ENCODE peak calls at places on chromosomes 13 and 19, in four cellular contexts. D is K562, U is A549, X is HepG2. T is an unnamed sample.

GRCh38 chr13:59906413-59907027 is 257.2 kb downstream of the DIAPH3 start:
- DNase-seq in D (no peak), U (peak), X (peak), T (no peak)

GRCh38 chr13:74987124-74987690 is 494.8 kb downstream of the TBC1D4 start:
- DNase-seq in D (no peak), U (no peak), X (no peak), T (no peak)

GRCh38 chr13:95833713-95834112 is 156.8 kb downstream of the DNAJC3 start:
- DNase-seq in D (peak), U (peak), X (no peak), T (no peak)

GRCh38 chr13:100130092-100130491 is 41.2 kb downstream of the PCCA start:
- DNase-seq in D (no peak), U (no peak), X (no peak), T (no peak)

GRCh38 chr19:48230555-48231129 is 25.1 kb downstream of the CARD8 start:
- DNase-seq in D (peak), U (no peak), X (no peak), T (no peak)

GRCh38 chr13:27425151-27425917 is 915 bp downstream of the GTF3A start:
- DNase-seq in D (peak), U (no peak), X (no peak), T (no peak)

GRCh38 chr19:45496349-45496953 is 396 bp downstream of the RTN2 start:
- DNase-seq in D (peak), U (no peak), X (no peak), T (no peak)

GRCh38 chr19:1262687-1263123 is 6.4 kb upstream of the CIRBP start:
- DNase-seq in D (no peak), U (no peak), X (no peak), T (no peak)

GRCh38 chr13:65236841-65237418 is 1993.2 kb downstream of the PCDH9 start:
- DNase-seq in D (no peak), U (peak), X (no peak), T (no peak)

GRCh38 chr13:110913911-110914292 is 967 bp downstream of the ANKRD10 start:
- DNase-seq in D (no peak), U (no peak), X (no peak), T (no peak)

GRCh38 chr13:110916671-110917142 is 1.8 kb upstream of the ANKRD10 start:
- DNase-seq in D (no peak), U (no peak), X (no peak), T (no peak)

GRCh38 chr13:110914293-110915056 is 394 bp downstream of the ANKRD10 start:
- DNase-seq in D (peak), U (peak), X (peak), T (no peak)

GRCh38 chr13:110915057-110915873 is at the start of gene ANKRD10:
- DNase-seq in D (peak), U (peak), X (peak), T (peak)

GRCh38 chr13:110915874-110916670 is 1.2 kb upstream of the ANKRD10 start:
- DNase-seq in D (no peak), U (no peak), X (peak), T (no peak)
- TF ChIP-seq POLR2AphosphoS2 in D (no peak), U (no peak), X (no peak), T (no peak)

GRCh38 chr19:46746281-46746965 is at the start of gene STRN4:
- DNase-seq in D (peak), U (no peak), X (no peak), T (no peak)

GRCh38 chr19:46744005-46744691 is 1.7 kb upstream of the FKRP start:
- DNase-seq in D (no peak), U (no peak), X (no peak), T (no peak)

GRCh38 chr19:46748325-46749109 is 2.3 kb upstream of the STRN4 start:
- DNase-seq in D (peak), U (peak), X (peak), T (no peak)

GRCh38 chr19:46745030-46745429 is 827 bp upstream of the FKRP start:
- DNase-seq in D (no peak), U (no peak), X (no peak), T (no peak)

DNA sequence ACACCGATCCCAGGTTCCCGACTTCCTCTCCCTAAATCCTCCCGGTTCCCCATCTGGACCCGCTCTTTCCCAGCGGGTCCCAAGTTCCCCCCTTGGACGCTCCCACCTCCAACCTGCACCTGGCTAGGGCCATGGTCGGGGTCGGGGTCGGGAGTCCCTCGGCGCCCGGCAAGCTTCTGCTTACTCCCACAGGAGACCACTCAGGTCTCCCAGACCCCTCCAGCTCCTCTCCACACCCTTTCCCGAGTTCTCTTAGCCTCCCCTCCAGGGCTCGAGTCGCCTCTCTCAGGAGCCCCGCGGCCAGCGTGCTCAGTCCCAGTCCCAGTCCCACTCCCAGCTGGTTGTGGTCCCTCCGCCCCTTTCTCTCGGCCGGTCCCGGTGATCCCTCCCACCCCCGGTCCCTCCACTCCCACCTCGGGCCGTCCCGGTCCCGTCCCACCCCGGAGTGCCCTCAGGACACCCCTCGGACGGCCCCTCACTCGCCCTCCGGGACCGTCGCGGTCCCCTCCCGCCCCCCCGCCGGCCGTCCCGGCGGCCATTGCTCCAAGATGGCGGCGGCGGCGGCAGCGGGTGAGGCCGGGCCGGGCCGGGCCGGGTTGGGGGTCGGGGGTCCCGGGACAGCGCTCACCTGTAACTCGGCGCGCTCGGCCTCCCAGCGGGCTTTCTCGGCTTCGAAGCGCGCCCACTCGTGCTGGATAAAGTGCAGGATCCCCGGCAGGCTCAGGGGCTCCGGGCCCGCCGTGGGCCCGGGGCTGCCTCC is at the start of gene FKRP:
- DNase-seq in D (peak), U (no peak), X (no peak), T (no peak)
- TF ChIP-seq POLR2AphosphoS2 in D (no peak), U (no peak), X (no peak), T (no peak)

DNA sequence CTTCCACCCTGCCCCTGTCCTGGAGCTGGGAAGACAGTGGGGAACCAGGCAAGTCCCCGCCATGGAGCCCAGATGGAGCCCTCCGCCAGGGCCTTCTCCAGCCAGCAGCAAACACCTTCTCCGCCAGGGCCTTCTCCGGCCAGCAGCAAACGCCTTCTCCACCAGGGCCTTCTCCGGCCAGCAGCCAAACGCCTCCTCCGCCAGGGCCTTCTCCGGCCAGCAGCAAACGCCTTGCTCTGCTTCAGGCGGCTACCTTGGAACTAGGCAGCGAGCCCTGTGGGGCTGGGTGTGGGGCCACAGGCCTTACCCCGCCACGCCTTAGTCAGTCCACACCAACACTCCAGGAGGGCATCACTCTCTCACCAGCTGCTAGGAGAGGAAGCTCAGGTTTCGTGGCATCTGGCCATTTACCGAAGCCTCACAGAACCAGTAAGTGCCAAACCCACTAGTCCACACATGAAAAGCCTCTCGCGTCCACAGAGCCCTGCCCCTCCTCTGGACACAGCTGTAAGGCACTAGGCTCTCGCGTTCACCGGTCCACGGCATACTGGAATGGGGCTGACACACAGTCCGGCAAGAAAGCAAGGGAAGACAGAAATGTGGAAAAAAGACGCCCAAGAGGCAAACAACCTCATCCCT is 41.0 kb downstream of the MLLT1 start:
- DNase-seq in D (no peak), U (no peak), X (no peak), T (no peak)
- TF ChIP-seq POLR2AphosphoS2 in D (no peak), U (no peak), X (no peak), T (no peak)

GRCh38 chr19:4455742-4456565 is 1.6 kb downstream of the UBXN6 start:
- DNase-seq in D (peak), U (no peak), X (peak), T (no peak)
- TF ChIP-seq POLR2AphosphoS2 in D (no peak), U (no peak), X (no peak), T (no peak)

GRCh38 chr19:6677924-6678689 is 8.1 kb upstream of the TNFSF14 start:
- DNase-seq in D (peak), U (peak), X (no peak), T (no peak)
- TF ChIP-seq POLR2AphosphoS2 in D (no peak), U (no peak), X (no peak), T (no peak)

GRCh38 chr19:10751109-10751972 is 33.5 kb downstream of the DNM2 start:
- DNase-seq in D (no peak), U (no peak), X (no peak), T (no peak)
- TF ChIP-seq POLR2AphosphoS2 in D (no peak), U (no peak), X (no peak), T (no peak)

DNA sequence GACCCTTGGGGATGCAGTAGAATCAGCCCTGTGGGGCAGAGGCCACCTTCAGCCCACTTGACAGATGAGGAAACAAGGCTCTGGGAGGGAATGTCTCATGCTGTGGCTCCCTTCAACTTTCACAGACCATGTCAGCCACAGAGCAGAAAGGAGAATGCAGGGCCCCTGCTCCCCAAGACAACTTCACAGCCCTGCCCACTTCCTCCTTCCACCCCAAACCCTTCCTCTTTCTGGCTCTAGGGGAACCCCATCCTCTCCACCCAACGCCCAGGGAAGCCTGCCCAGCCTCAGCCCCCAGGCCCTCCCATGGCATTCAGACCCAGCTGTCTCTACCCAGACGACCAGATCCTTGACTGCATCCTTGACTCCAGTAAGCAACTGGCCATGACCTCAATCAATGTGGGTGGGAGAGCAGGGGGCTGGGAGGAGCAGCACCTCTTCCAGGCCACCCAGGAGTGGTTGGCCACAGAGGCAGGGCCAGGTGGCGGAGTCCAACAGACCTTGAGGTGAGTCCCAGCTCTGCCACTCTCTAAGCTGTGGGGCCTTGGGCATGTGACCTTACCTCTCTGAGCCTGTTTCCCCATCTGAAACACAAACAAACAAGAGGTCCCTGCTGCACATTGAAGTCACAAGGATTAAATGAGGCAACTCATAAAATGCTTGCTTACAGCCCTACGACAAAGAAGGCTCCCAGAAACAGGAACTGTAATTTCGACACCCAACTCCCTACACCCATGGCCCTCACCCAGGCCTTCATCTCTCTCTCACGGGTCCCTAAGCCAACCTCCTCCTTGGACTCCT is 15.8 kb downstream of the DEDD2 start:
- DNase-seq in D (no peak), U (no peak), X (no peak), T (peak)
- TF ChIP-seq POLR2AphosphoS2 in D (no peak), U (no peak), X (no peak), T (no peak)

DNA sequence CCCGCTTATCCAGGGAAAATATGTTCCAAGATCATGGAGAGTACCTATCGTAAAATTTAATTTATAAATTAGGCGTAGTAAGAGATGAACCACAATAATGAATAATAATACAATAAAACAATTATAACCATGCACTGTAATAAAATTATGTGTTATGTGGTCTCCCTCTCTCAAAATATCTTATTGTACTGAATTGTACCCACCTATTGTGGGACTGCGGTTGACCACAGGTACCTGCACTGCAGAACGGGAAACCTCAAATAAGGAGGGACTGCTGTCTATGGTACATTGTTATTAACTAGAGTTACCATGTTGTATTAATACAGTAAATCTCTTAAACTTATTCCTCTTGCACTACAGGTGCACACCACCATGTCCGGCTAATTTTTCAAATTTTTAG is 5.3 kb upstream of the KLK12 start:
- DNase-seq in D (no peak), U (no peak), X (no peak), T (no peak)
- TF ChIP-seq POLR2AphosphoS2 in D (no peak), U (no peak), X (no peak), T (no peak)

DNA sequence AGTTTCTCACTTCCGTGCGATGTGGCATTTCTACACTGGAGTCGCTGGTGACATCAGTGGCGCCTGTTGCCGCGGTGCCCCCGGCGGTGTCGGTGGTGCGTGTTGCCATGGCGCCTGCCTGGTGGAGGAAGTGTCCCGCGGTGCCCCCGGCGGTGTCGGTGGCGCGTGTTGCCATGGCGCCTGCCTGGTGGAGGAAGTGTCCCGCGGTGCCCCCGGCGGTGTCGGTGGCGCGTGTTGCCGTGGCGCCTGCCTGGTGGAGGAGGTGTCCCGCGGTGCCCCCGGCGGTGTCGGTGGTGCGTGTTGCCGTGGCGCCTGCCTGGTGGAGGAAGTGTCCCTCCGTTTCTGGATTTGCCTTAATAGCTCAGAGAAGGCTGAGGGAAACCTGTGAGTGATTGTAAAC is 127.6 kb downstream of the KDM4B start:
- DNase-seq in D (no peak), U (no peak), X (no peak), T (no peak)
- TF ChIP-seq POLR2AphosphoS2 in D (no peak), U (no peak), X (no peak), T (no peak)

GRCh38 chr13:109783815-109784589 is 2.4 kb downstream of the IRS2 start:
- DNase-seq in D (no peak), U (no peak), X (no peak), T (no peak)

GRCh38 chr13:109781384-109782065 is 4.9 kb downstream of the IRS2 start:
- DNase-seq in D (no peak), U (no peak), X (no peak), T (no peak)

GRCh38 chr13:109783447-109783814 is 3.0 kb downstream of the IRS2 start:
- DNase-seq in D (no peak), U (no peak), X (no peak), T (no peak)

GRCh38 chr13:109782066-109782822 is 4.1 kb downstream of the IRS2 start:
- DNase-seq in D (no peak), U (no peak), X (no peak), T (no peak)

DNA sequence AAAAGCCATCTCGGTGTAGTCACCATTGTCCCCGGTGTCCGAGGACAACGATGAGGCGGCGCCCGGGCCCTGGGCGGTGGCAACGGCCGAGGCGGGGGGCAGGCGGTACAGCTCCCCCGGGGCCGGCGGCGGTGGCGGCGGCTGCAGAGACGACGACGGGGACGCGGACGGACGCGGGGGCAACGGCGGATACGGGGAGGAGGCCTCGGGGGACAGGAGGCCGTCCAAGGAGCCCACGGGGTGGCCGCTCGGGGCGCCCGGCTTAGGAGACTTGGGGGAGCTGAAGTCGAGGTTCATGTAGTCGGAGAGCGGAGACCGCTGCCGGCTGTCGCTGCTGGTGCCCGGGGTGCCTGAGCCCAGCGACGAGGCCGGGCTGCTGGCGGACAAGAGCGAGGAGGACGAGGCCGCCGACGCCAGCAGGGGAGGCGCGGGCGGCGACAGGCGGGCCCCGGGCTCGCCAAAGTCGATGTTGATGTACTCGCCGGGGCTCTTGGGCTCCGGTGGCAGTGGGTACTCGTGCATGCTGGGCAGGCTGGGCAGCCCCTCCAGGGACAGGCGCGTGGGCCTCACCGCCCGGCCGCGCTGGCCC is 3.5 kb downstream of the IRS2 start:
- DNase-seq in D (no peak), U (no peak), X (no peak), T (no peak)
- TF ChIP-seq POLR2AphosphoS2 in D (no peak), U (no peak), X (no peak), T (no peak)

T was measured in GM12878.